ENCODE peak calls at places on chromosomes 3 and 15, in six cellular contexts. M, Q, O, P, I and S are unnamed samples.
A peak's percentile ranks its signal among the peaks of the same experiment; 100 is the strongest.

GRCh38 chr15:77022646-77023575 is 28.0 kb downstream of the PSTPIP1 start:
- DNase-seq in M (no peak), Q (no peak), O (no peak), P (no peak), I (no peak), S (no peak)

GRCh38 chr3:42509111-42509510 is 6.7 kb downstream of the VIPR1 start:
- DNase-seq in M (no peak), Q (no peak), O (no peak), P (no peak), I (peak; percentile 11), S (no peak)

GRCh38 chr3:8887435-8888295 is 75.6 kb downstream of the RAD18 start:
- DNase-seq in M (no peak), Q (no peak), O (no peak), P (no peak), I (no peak), S (no peak)

GRCh38 chr3:54344601-54345216 is 222.4 kb downstream of the CACNA2D3 start:
- DNase-seq in M (no peak), Q (no peak), O (peak; percentile 67), P (no peak), I (no peak), S (no peak)

GRCh38 chr3:52039846-52040245 is 16.5 kb downstream of the DUSP7 start:
- DNase-seq in M (no peak), Q (no peak), O (no peak), P (no peak), I (no peak), S (no peak)

GRCh38 chr15:62568004-62568403 is 402.9 kb upstream of the C2CD4B start:
- DNase-seq in M (no peak), Q (no peak), O (no peak), P (no peak), I (no peak), S (no peak)

GRCh38 chr3:152183473-152183872 is 85.3 kb upstream of the MBNL1 start:
- DNase-seq in M (peak; percentile 60), Q (no peak), O (no peak), P (peak; percentile 28), I (no peak), S (no peak)

GRCh38 chr3:31550452-31551251 is 17.9 kb downstream of the STT3B start:
- DNase-seq in M (peak; percentile 29), Q (no peak), O (no peak), P (no peak), I (no peak), S (no peak)

GRCh38 chr3:40754966-40755365 is 230.2 kb downstream of the ZNF621 start:
- DNase-seq in M (no peak), Q (no peak), O (peak; percentile 79), P (no peak), I (no peak), S (no peak)

GRCh38 chr3:123321806-123322205 is 120.1 kb downstream of the SEC22A start:
- DNase-seq in M (no peak), Q (no peak), O (no peak), P (no peak), I (no peak), S (no peak)

GRCh38 chr3:171984883-171985282 is 54.5 kb upstream of the FNDC3B start:
- DNase-seq in M (no peak), Q (no peak), O (no peak), P (no peak), I (no peak), S (no peak)

GRCh38 chr3:30273304-30274072 is 332.9 kb upstream of the TGFBR2 start:
- DNase-seq in M (no peak), Q (no peak), O (no peak), P (no peak), I (no peak), S (no peak)

GRCh38 chr3:128929364-128929763 is 49.9 kb downstream of the ACAD9 start:
- DNase-seq in M (no peak), Q (no peak), O (no peak), P (no peak), I (no peak), S (no peak)

GRCh38 chr15:77083381-77084160 is 12.7 kb upstream of the TSPAN3 start:
- DNase-seq in M (peak; percentile 47), Q (peak; percentile 22), O (no peak), P (peak; percentile 55), I (peak; percentile 50), S (peak; percentile 66)

GRCh38 chr3:45224824-45225464 is 1.1 kb downstream of the TMEM158 start:
- DNase-seq in M (peak; percentile 18), Q (no peak), O (no peak), P (no peak), I (peak; percentile 52), S (peak; percentile 31)

GRCh38 chr3:194683431-194683830 is 2.3 kb upstream of the FAM43A start:
- DNase-seq in M (no peak), Q (no peak), O (no peak), P (no peak), I (no peak), S (no peak)

GRCh38 chr15:78425643-78426042 is 12.4 kb upstream of the IREB2 start:
- DNase-seq in M (no peak), Q (no peak), O (no peak), P (no peak), I (no peak), S (no peak)

GRCh38 chr3:8499181-8499611 is 2.4 kb upstream of the LMCD1 start:
- DNase-seq in M (no peak), Q (no peak), O (no peak), P (no peak), I (no peak), S (no peak)

GRCh38 chr3:71288269-71288930 is 295.1 kb downstream of the FOXP1 start:
- DNase-seq in M (no peak), Q (no peak), O (no peak), P (no peak), I (no peak), S (no peak)

GRCh38 chr3:155500429-155500828 is 206.9 kb upstream of the STRIT1 start:
- DNase-seq in M (no peak), Q (no peak), O (no peak), P (no peak), I (no peak), S (no peak)

GRCh38 chr3:100400424-100400781 is 486 bp downstream of the TOMM70 start:
- DNase-seq in M (peak; percentile 50), Q (peak; percentile 6), O (no peak), P (peak; percentile 17), I (peak; percentile 45), S (peak; percentile 7)